ENCODE peak calls at places on chromosomes 11 and 22, in five cellular contexts. K is H9, X is nucleus accumbens, Z is astrocyte of the hippocampus, H is anterior cingulate cortex. P is an unnamed sample.

GRCh38 chr11:45017329-45017728 is 66.6 kb upstream of the TP53I11 start:
- DNase-seq in Z (no peak), H (no peak), X (no peak), K (peak), P (no peak)

GRCh38 chr11:101738494-101738893 is 154.7 kb upstream of the TRPC6 start:
- DNase-seq in K (no peak), Z (no peak), X (no peak), H (no peak), P (no peak)

GRCh38 chr11:134374891-134375550 is 37.0 kb downstream of the B3GAT1 start:
- DNase-seq in K (no peak), H (no peak), Z (no peak), X (no peak), P (no peak)

GRCh38 chr11:73393011-73393380 is 16.8 kb downstream of the RELT start:
- DNase-seq in H (no peak), X (no peak), Z (no peak), K (no peak), P (no peak)

GRCh38 chr22:39935622-39936021 is 24.6 kb upstream of the TMA7B start:
- DNase-seq in H (no peak), X (no peak), K (no peak), Z (no peak), P (no peak)

GRCh38 chr11:121929581-121929980 is 186.4 kb downstream of the BLID start:
- DNase-seq in Z (peak), H (no peak), K (no peak), X (peak), P (no peak)

GRCh38 chr11:121467965-121468364 is 15.2 kb upstream of the SORL1-AS1 start:
- DNase-seq in X (no peak), K (no peak), H (no peak), Z (no peak), P (peak)

GRCh38 chr22:18012528-18012927 is 11.8 kb downstream of the MICAL3 start:
- DNase-seq in Z (peak), H (no peak), X (no peak), K (no peak), P (no peak)

GRCh38 chr11:130638048-130638447 is 189.6 kb downstream of the ADAMTS15 start:
- DNase-seq in H (no peak), Z (no peak), X (no peak), K (no peak), P (no peak)

GRCh38 chr22:45603631-45604030 is 68.0 kb upstream of the ATXN10 start:
- DNase-seq in H (no peak), Z (no peak), K (no peak), X (no peak), P (no peak)

GRCh38 chr11:74932797-74933196 is 16.1 kb downstream of the XRRA1 start:
- DNase-seq in Z (peak), H (no peak), K (no peak), X (no peak), P (no peak)

GRCh38 chr11:73661035-73661628 is 14.8 kb downstream of the PLEKHB1 start:
- DNase-seq in H (peak), X (peak), K (peak), Z (peak), P (peak)

GRCh38 chr11:90756617-90757016 is 533.8 kb upstream of the CHORDC1 start:
- DNase-seq in X (no peak), K (no peak), Z (no peak), H (no peak), P (no peak)

GRCh38 chr11:44615913-44616806 is 50.7 kb downstream of the CD82 start:
- DNase-seq in K (no peak), H (no peak), Z (no peak), X (no peak), P (no peak)

GRCh38 chr11:88357323-88358039 is 19.9 kb upstream of the CTSC start:
- DNase-seq in K (no peak), Z (peak), H (no peak), X (no peak), P (no peak)

GRCh38 chr22:25757686-25758085 is 15.7 kb downstream of the MYO18B start:
- DNase-seq in X (no peak), Z (no peak), K (no peak), H (no peak), P (no peak)

GRCh38 chr11:9170450-9170849 is 79.1 kb upstream of the SCUBE2 start:
- DNase-seq in Z (peak), K (no peak), X (no peak), H (no peak), P (no peak)

GRCh38 chr11:128324051-128324481 is 263.3 kb downstream of the ETS1 start:
- DNase-seq in K (no peak), Z (no peak), H (no peak), X (no peak), P (no peak)

GRCh38 chr11:66866420-66867010 is 9.7 kb downstream of the LRFN4 start:
- DNase-seq in K (no peak), H (no peak), Z (no peak), X (no peak), P (no peak)

GRCh38 chr22:47112994-47113879 is 350.8 kb downstream of the TBC1D22A start:
- DNase-seq in K (no peak), X (no peak), H (no peak), Z (no peak), P (no peak)

GRCh38 chr11:123973816-123974215 is 3.8 kb downstream of the OR10S1 start:
- DNase-seq in K (no peak), H (no peak), Z (peak), X (no peak), P (no peak)

GRCh38 chr22:28505416-28506156 is 174.1 kb downstream of the TTC28 start:
- DNase-seq in K (peak), X (no peak), Z (peak), H (no peak), P (no peak)

GRCh38 chr11:1887451-1888346 is 4.0 kb downstream of the PRR33 start:
- DNase-seq in K (no peak), H (no peak), X (no peak), Z (no peak), P (no peak)

GRCh38 chr22:36536717-36537116 is 7.8 kb upstream of the EIF3D start:
- DNase-seq in K (peak), H (no peak), X (no peak), Z (no peak), P (no peak)

GRCh38 chr11:77084581-77085191 is 17.9 kb downstream of the CAPN5 start:
- DNase-seq in H (no peak), K (no peak), X (no peak), Z (no peak), P (no peak)

GRCh38 chr11:104967493-104968364 is 645 bp downstream of the CASP4 start:
- DNase-seq in H (no peak), X (no peak), K (no peak), Z (no peak), P (no peak)

GRCh38 chr11:121634889-121635288 is 182.1 kb upstream of the SORL1-AS1 start:
- DNase-seq in Z (peak), K (no peak), X (no peak), H (no peak), P (no peak)

GRCh38 chr22:38718414-38718813 is 12.7 kb downstream of the GTPBP1 start:
- DNase-seq in X (no peak), Z (peak), H (no peak), K (no peak), P (no peak)

GRCh38 chr22:47274196-47274595 is 511.7 kb downstream of the TBC1D22A start:
- DNase-seq in X (no peak), H (no peak), K (no peak), Z (no peak), P (no peak)

GRCh38 chr11:78562398-78562797 is 12.3 kb downstream of the NARS2 start:
- DNase-seq in K (no peak), X (no peak), H (no peak), Z (peak), P (no peak)

GRCh38 chr11:36233226-36233625 is 56.0 kb downstream of the COMMD9 start:
- DNase-seq in Z (peak), H (no peak), K (no peak), X (no peak), P (no peak)

GRCh38 chr11:99069831-99070444 is 49.2 kb downstream of the CNTN5 start:
- DNase-seq in K (peak), X (no peak), H (no peak), Z (peak), P (no peak)

GRCh38 chr22:29202231-29203192 is 3.2 kb upstream of the EMID1 start:
- DNase-seq in K (peak), Z (peak), X (no peak), H (no peak), P (no peak)

GRCh38 chr22:44909241-44909640 is 100.6 kb downstream of the PHF21B start:
- DNase-seq in H (no peak), X (no peak), K (no peak), Z (no peak), P (no peak)

GRCh38 chr11:779955-780532 is 2.8 kb upstream of the GATD1 start:
- DNase-seq in X (no peak), K (no peak), H (no peak), Z (no peak), P (no peak)

GRCh38 chr11:87421422-87421821 is 383.7 kb downstream of the TMEM135 start:
- DNase-seq in H (no peak), Z (peak), K (peak), X (no peak), P (no peak)

GRCh38 chr11:124762077-124762623 is at the start of gene ESAM:
- DNase-seq in Z (no peak), X (no peak), K (peak), H (no peak), P (no peak)

GRCh38 chr11:118715837-118716260 is 36.4 kb upstream of the TREH start:
- DNase-seq in Z (peak), H (no peak), X (no peak), K (peak), P (no peak)

P was measured in activated naive CD8-positive, alpha-beta T cell treated with anti-CD3 and anti-CD28 coated beads, Interleukin-2, amount 50 U/mL, for 16 hours.